ENCODE peak calls at places on chromosomes 16 and 17, in four cellular contexts. One of them, this sample, is unnamed.

GRCh38 chr17:12815642-12816141 is 26.4 kb downstream of the ARHGAP44 start:
- DNase-seq in mammary epithelial cell: no peak
- DNase-seq in prostate gland: no peak
- DNase-seq in neural progenitor cell: no peak
- DNase-seq in this sample: no peak

GRCh38 chr17:32341141-32341856 is 674 bp downstream of the C17orf75 start:
- DNase-seq in mammary epithelial cell: peak
- DNase-seq in prostate gland: no peak
- DNase-seq in neural progenitor cell: no peak
- DNase-seq in this sample: no peak

GRCh38 chr16:47470211-47470610 is 9.1 kb downstream of the PHKB start:
- DNase-seq in mammary epithelial cell: no peak
- DNase-seq in prostate gland: no peak
- DNase-seq in neural progenitor cell: peak
- DNase-seq in this sample: no peak

GRCh38 chr17:17305282-17305801 is 2.2 kb downstream of the NT5M start:
- DNase-seq in mammary epithelial cell: no peak
- DNase-seq in prostate gland: no peak
- DNase-seq in neural progenitor cell: no peak
- DNase-seq in this sample: no peak

GRCh38 chr16:28623172-28623711 is 13.4 kb upstream of the SULT1A1 start:
- DNase-seq in mammary epithelial cell: peak
- DNase-seq in prostate gland: no peak
- DNase-seq in neural progenitor cell: no peak
- DNase-seq in this sample: no peak

GRCh38 chr17:36869856-36870617 is 67.2 kb upstream of the LHX1 start:
- DNase-seq in mammary epithelial cell: peak
- DNase-seq in prostate gland: no peak
- DNase-seq in neural progenitor cell: no peak
- DNase-seq in this sample: no peak

GRCh38 chr16:47519996-47520679 is 59.0 kb downstream of the PHKB start:
- DNase-seq in mammary epithelial cell: no peak
- DNase-seq in prostate gland: no peak
- DNase-seq in neural progenitor cell: no peak
- DNase-seq in this sample: no peak

GRCh38 chr17:62704381-62704971 is 77.0 kb downstream of the MRC2 start:
- DNase-seq in mammary epithelial cell: peak
- DNase-seq in prostate gland: peak
- DNase-seq in neural progenitor cell: no peak
- DNase-seq in this sample: no peak

GRCh38 chr17:19702231-19702641 is 14.1 kb downstream of the SLC47A2 start:
- DNase-seq in mammary epithelial cell: no peak
- DNase-seq in prostate gland: no peak
- DNase-seq in neural progenitor cell: no peak
- DNase-seq in this sample: no peak

GRCh38 chr16:54236761-54237160 is 49.8 kb downstream of the IRX3 start:
- DNase-seq in mammary epithelial cell: peak
- DNase-seq in prostate gland: no peak
- DNase-seq in neural progenitor cell: no peak
- DNase-seq in this sample: no peak

GRCh38 chr16:10325783-10326543 is 59.9 kb upstream of the ATF7IP2 start:
- DNase-seq in mammary epithelial cell: no peak
- DNase-seq in prostate gland: no peak
- DNase-seq in neural progenitor cell: no peak
- DNase-seq in this sample: no peak

GRCh38 chr17:17191961-17192381 is 14.2 kb downstream of the PLD6 start:
- DNase-seq in mammary epithelial cell: no peak
- DNase-seq in prostate gland: no peak
- DNase-seq in neural progenitor cell: no peak
- DNase-seq in this sample: no peak

GRCh38 chr16:70522216-70523000 is 946 bp downstream of the COG4 start:
- DNase-seq in mammary epithelial cell: no peak
- DNase-seq in prostate gland: no peak
- DNase-seq in neural progenitor cell: no peak
- DNase-seq in this sample: no peak

GRCh38 chr17:60423865-60424264 is 1.6 kb downstream of the CHCT1 start:
- DNase-seq in mammary epithelial cell: no peak
- DNase-seq in prostate gland: no peak
- DNase-seq in neural progenitor cell: no peak
- DNase-seq in this sample: no peak

GRCh38 chr16:27985981-27986380 is 77.5 kb downstream of the GSG1L start:
- DNase-seq in mammary epithelial cell: no peak
- DNase-seq in prostate gland: no peak
- DNase-seq in neural progenitor cell: no peak
- DNase-seq in this sample: no peak

GRCh38 chr16:8859913-8860881 is 8.6 kb downstream of the CARHSP1 start:
- DNase-seq in mammary epithelial cell: peak
- DNase-seq in prostate gland: no peak
- DNase-seq in neural progenitor cell: no peak
- DNase-seq in this sample: no peak

GRCh38 chr17:64778367-64779290 is 116.5 kb upstream of the SMURF2 start:
- DNase-seq in mammary epithelial cell: no peak
- DNase-seq in prostate gland: no peak
- DNase-seq in neural progenitor cell: peak
- DNase-seq in this sample: no peak

GRCh38 chr16:89697616-89698331 is 3.7 kb downstream of the SPATA2L start:
- DNase-seq in mammary epithelial cell: no peak
- DNase-seq in prostate gland: no peak
- DNase-seq in neural progenitor cell: no peak
- DNase-seq in this sample: no peak

GRCh38 chr16:55479560-55480197 is 681 bp downstream of the MMP2 start:
- DNase-seq in mammary epithelial cell: no peak
- DNase-seq in prostate gland: no peak
- DNase-seq in neural progenitor cell: no peak
- DNase-seq in this sample: no peak

GRCh38 chr16:56576585-56577299 is 11.9 kb downstream of the MT4 start:
- DNase-seq in mammary epithelial cell: peak
- DNase-seq in prostate gland: peak
- DNase-seq in neural progenitor cell: peak
- DNase-seq in this sample: peak

GRCh38 chr17:73465130-73465529 is 153.3 kb upstream of the CDC42EP4 start:
- DNase-seq in mammary epithelial cell: no peak
- DNase-seq in prostate gland: no peak
- DNase-seq in neural progenitor cell: no peak
- DNase-seq in this sample: no peak

GRCh38 chr17:16977932-16978331 is 6.0 kb upstream of the TNFRSF13B start:
- DNase-seq in mammary epithelial cell: no peak
- DNase-seq in prostate gland: no peak
- DNase-seq in neural progenitor cell: no peak
- DNase-seq in this sample: no peak

GRCh38 chr17:20145567-20145966 is 136.4 kb downstream of the SPECC1 start:
- DNase-seq in mammary epithelial cell: no peak
- DNase-seq in prostate gland: no peak
- DNase-seq in neural progenitor cell: no peak
- DNase-seq in this sample: no peak

GRCh38 chr17:30780343-30780742 is 44.1 kb downstream of the CRLF3 start:
- DNase-seq in mammary epithelial cell: no peak
- DNase-seq in prostate gland: no peak
- DNase-seq in neural progenitor cell: no peak
- DNase-seq in this sample: no peak

GRCh38 chr17:50681260-50682200 is 26.2 kb downstream of the ANKRD40 start:
- DNase-seq in mammary epithelial cell: no peak
- DNase-seq in prostate gland: peak
- DNase-seq in neural progenitor cell: peak
- DNase-seq in this sample: no peak

GRCh38 chr16:19167710-19168172 is 299 bp upstream of the SYT17 start:
- DNase-seq in mammary epithelial cell: peak
- DNase-seq in prostate gland: peak
- DNase-seq in neural progenitor cell: peak
- DNase-seq in this sample: no peak

GRCh38 chr17:68290268-68290954 is 516 bp downstream of the SLC16A6 start:
- DNase-seq in mammary epithelial cell: no peak
- DNase-seq in prostate gland: peak
- DNase-seq in neural progenitor cell: peak
- DNase-seq in this sample: no peak

GRCh38 chr17:56112086-56112485 is 41.2 kb upstream of the ANKFN1 start:
- DNase-seq in mammary epithelial cell: no peak
- DNase-seq in prostate gland: no peak
- DNase-seq in neural progenitor cell: no peak
- DNase-seq in this sample: no peak

GRCh38 chr16:35431829-35432663 is 1972.6 kb downstream of the TP53TG3F start:
- DNase-seq in mammary epithelial cell: no peak
- DNase-seq in prostate gland: no peak
- DNase-seq in neural progenitor cell: no peak
- DNase-seq in this sample: no peak

DNA sequence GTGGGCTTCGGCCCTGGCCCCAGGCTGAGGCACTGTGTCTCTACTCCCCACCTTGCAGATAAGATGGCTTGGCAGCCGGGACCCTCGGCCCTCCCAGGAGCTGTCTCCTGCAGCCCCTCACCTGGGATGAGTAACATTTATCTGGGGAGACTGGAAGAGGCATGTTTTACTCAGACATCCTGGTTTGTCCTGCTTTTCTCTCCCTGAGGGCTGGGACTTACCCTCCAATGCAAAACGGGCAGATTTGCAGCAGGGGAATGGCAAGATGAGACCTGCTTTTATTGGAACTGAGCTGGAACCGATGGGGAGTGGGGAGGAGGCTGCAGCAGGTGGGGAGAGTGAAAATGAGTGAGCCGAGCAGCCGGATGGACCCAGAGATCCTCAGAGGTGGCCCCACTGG is 27.3 kb upstream of the UBE2G1 start:
- DNase-seq in mammary epithelial cell: peak
- DNase-seq in prostate gland: peak
- DNase-seq in neural progenitor cell: no peak
- DNase-seq in this sample: peak
- H3K27ac ChIP-seq in mammary epithelial cell: peak
- H3K27ac ChIP-seq in prostate gland: no peak
- H3K27ac ChIP-seq in neural progenitor cell: no peak
- H3K27ac ChIP-seq in this sample: peak

DNA sequence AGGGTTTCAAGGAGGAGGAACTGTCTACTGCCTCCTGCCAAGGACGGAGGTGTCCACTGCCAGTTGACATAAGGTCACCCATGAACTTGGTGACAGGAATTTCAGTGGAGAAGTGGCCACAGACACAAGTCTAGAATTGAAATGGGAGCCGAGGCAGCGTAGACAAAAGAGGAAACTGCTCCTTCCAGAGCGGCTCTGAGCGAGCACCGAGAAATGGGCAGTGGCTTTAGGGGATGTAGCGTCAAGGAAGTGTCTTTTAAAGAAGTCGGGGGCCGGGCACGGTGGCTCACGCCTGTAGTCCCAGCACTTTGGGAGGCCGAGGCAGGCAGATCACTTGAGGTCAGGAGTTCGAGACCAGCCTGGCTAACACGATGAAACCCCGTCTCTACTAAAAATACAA is 3.0 kb upstream of the SERPINF1 start:
- DNase-seq in mammary epithelial cell: no peak
- DNase-seq in prostate gland: no peak
- DNase-seq in neural progenitor cell: no peak
- DNase-seq in this sample: no peak
- H3K27ac ChIP-seq in mammary epithelial cell: no peak
- H3K27ac ChIP-seq in prostate gland: peak
- H3K27ac ChIP-seq in neural progenitor cell: no peak
- H3K27ac ChIP-seq in this sample: no peak

DNA sequence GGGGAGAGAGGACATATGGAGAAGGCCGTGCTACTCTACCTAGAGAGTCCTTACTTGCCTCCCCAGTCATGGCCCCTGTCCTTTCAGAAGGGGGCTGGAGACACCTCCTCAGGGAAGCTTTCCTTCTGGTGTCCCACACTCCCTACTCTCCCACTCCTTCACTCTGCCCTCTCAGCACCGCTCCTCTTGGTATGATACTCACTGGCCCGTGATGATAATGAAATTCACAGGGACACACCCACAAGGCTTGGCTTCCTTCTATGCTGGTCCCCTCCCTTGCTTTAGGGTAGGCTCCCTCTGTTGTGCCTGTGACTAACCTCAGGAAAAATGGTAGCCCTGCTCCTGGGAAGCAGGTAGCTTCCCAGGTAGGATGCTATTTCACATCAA is 4.2 kb upstream of the DHRS13 start:
- DNase-seq in mammary epithelial cell: no peak
- DNase-seq in prostate gland: no peak
- DNase-seq in neural progenitor cell: no peak
- DNase-seq in this sample: no peak
- H3K27ac ChIP-seq in mammary epithelial cell: no peak
- H3K27ac ChIP-seq in prostate gland: no peak
- H3K27ac ChIP-seq in neural progenitor cell: no peak
- H3K27ac ChIP-seq in this sample: no peak

GRCh38 chr16:66525396-66526180 is 24.3 kb downstream of the TK2 start:
- DNase-seq in mammary epithelial cell: peak
- DNase-seq in prostate gland: no peak
- DNase-seq in neural progenitor cell: no peak
- DNase-seq in this sample: no peak

GRCh38 chr16:66524601-66525164 is 25.2 kb downstream of the TK2 start:
- DNase-seq in mammary epithelial cell: no peak
- DNase-seq in prostate gland: no peak
- DNase-seq in neural progenitor cell: no peak
- DNase-seq in this sample: no peak

GRCh38 chr16:66521951-66522771 is 27.8 kb downstream of the TK2 start:
- DNase-seq in mammary epithelial cell: peak
- DNase-seq in prostate gland: no peak
- DNase-seq in neural progenitor cell: no peak
- DNase-seq in this sample: peak

GRCh38 chr16:66522816-66523590 is 26.9 kb downstream of the TK2 start:
- DNase-seq in mammary epithelial cell: no peak
- DNase-seq in prostate gland: no peak
- DNase-seq in neural progenitor cell: no peak
- DNase-seq in this sample: no peak

GRCh38 chr16:66523861-66524354 is 26.0 kb downstream of the TK2 start:
- DNase-seq in mammary epithelial cell: no peak
- DNase-seq in prostate gland: no peak
- DNase-seq in neural progenitor cell: no peak
- DNase-seq in this sample: no peak
- H3K27ac ChIP-seq in mammary epithelial cell: no peak
- H3K27ac ChIP-seq in prostate gland: no peak
- H3K27ac ChIP-seq in neural progenitor cell: no peak
- H3K27ac ChIP-seq in this sample: no peak

DNA sequence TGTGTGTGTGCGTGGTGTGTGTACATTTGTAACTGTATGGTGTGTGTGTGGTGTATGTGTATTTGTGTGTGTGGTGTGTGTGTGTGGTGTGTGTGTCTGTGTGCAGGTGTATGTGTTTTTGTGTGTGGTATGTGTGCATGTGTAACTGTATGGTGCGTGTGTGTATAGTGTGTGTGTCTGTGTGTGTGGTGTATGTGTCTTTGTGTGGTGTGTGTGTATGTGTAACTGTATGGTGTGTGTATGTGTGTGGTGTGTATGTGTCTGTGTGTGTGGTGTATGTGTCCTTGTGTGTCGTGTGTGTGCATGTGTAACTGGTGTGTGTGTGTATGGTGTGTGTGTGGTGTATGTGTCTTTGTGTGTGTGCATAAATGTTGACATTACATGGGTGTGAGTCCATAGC is 163.7 kb upstream of the PLCG2 start:
- DNase-seq in mammary epithelial cell: no peak
- DNase-seq in prostate gland: no peak
- DNase-seq in neural progenitor cell: no peak
- DNase-seq in this sample: no peak
- H3K27ac ChIP-seq in mammary epithelial cell: no peak
- H3K27ac ChIP-seq in prostate gland: no peak
- H3K27ac ChIP-seq in neural progenitor cell: no peak
- H3K27ac ChIP-seq in this sample: no peak

This sample was measured in epithelial cell of prostate.